ENCODE peak calls at places on chromosomes 11 and 22, in nine cellular contexts. U, L, T, J, Z, X, K, S and E are unnamed samples.

GRCh38 chr11:35623708-35624168 is 5.5 kb downstream of the FJX1 start:
- DNase-seq in U (peak), L (no peak), T (no peak), J (no peak), Z (no peak), X (no peak), K (peak), S (no peak), E (no peak)

GRCh38 chr22:46569055-46569847 is 31.8 kb upstream of the CELSR1 start:
- DNase-seq in U (no peak), L (no peak), T (no peak), J (no peak), Z (peak), X (no peak), K (no peak), S (no peak), E (no peak)

GRCh38 chr11:43359432-43359818 is 705 bp downstream of the TTC17 start:
- DNase-seq in U (peak), L (peak), T (no peak), J (no peak), Z (peak), X (peak), K (no peak), S (no peak), E (no peak)

GRCh38 chr22:26817926-26818325 is 160.5 kb downstream of the MIAT start:
- DNase-seq in U (no peak), L (no peak), T (no peak), J (no peak), Z (no peak), X (no peak), K (no peak), S (no peak), E (no peak)

GRCh38 chr11:124961972-124962609 is 8.1 kb downstream of the CCDC15 start:
- DNase-seq in U (peak), L (no peak), T (no peak), J (peak), Z (no peak), X (peak), K (peak), S (no peak), E (no peak)

GRCh38 chr11:10526974-10527918 is 13.7 kb downstream of the RNF141 start:
- DNase-seq in U (peak), L (no peak), T (no peak), J (no peak), Z (no peak), X (no peak), K (no peak), S (no peak), E (no peak)

GRCh38 chr11:116614306-116615210 is 158.2 kb downstream of the BUD13 start:
- DNase-seq in U (no peak), L (no peak), T (no peak), J (no peak), Z (no peak), X (no peak), K (no peak), S (no peak), E (no peak)

GRCh38 chr11:23364076-23364475 is 503.8 kb upstream of the CCDC179 start:
- DNase-seq in U (peak), L (no peak), T (no peak), J (no peak), Z (no peak), X (no peak), K (no peak), S (no peak), E (no peak)

GRCh38 chr22:39077513-39077840 is 402 bp downstream of the APOBEC3G start:
- DNase-seq in U (no peak), L (no peak), T (no peak), J (no peak), Z (no peak), X (no peak), K (no peak), S (no peak), E (no peak)

GRCh38 chr11:2902784-2903671 is 17.5 kb upstream of the CDKN1C start:
- DNase-seq in U (no peak), L (no peak), T (no peak), J (no peak), Z (no peak), X (no peak), K (no peak), S (no peak), E (no peak)

GRCh38 chr11:9758676-9759518 is 95.0 kb downstream of the SWAP70 start:
- DNase-seq in U (peak), L (peak), T (peak), J (peak), Z (peak), X (peak), K (no peak), S (peak), E (peak)

GRCh38 chr11:128790200-128790599 is 76.9 kb downstream of the KCNJ1 start:
- DNase-seq in U (no peak), L (peak), T (no peak), J (no peak), Z (no peak), X (no peak), K (no peak), S (peak), E (peak)

GRCh38 chr11:116145187-116145865 is 627.5 kb downstream of the BUD13 start:
- DNase-seq in U (no peak), L (no peak), T (no peak), J (no peak), Z (no peak), X (no peak), K (no peak), S (no peak), E (no peak)

GRCh38 chr11:43943931-43944751 is 1.7 kb downstream of the C11orf96 start:
- DNase-seq in U (no peak), L (no peak), T (no peak), J (no peak), Z (peak), X (no peak), K (no peak), S (no peak), E (no peak)

GRCh38 chr11:27317751-27318150 is 45.3 kb downstream of the CCDC34 start:
- DNase-seq in U (peak), L (no peak), T (no peak), J (no peak), Z (no peak), X (peak), K (no peak), S (no peak), E (no peak)

GRCh38 chr22:24095816-24096215 is 84.7 kb downstream of the CABIN1 start:
- DNase-seq in U (no peak), L (no peak), T (no peak), J (no peak), Z (no peak), X (no peak), K (no peak), S (no peak), E (no peak)

GRCh38 chr11:100776212-100776896 is 89.3 kb downstream of the ARHGAP42 start:
- DNase-seq in U (peak), L (no peak), T (no peak), J (no peak), Z (no peak), X (no peak), K (no peak), S (no peak), E (no peak)

GRCh38 chr11:131694526-131695424 is 324.4 kb downstream of the NTM start:
- DNase-seq in U (peak), L (peak), T (peak), J (peak), Z (peak), X (peak), K (no peak), S (peak), E (peak)

GRCh38 chr22:39622881-39623367 is 52.4 kb downstream of the CACNA1I start:
- DNase-seq in U (peak), L (peak), T (peak), J (peak), Z (peak), X (peak), K (no peak), S (no peak), E (no peak)

GRCh38 chr11:10993186-10993585 is 135.3 kb upstream of the ZBED5 start:
- DNase-seq in U (peak), L (no peak), T (no peak), J (no peak), Z (no peak), X (no peak), K (no peak), S (no peak), E (no peak)

GRCh38 chr22:47162865-47163264 is 400.4 kb downstream of the TBC1D22A start:
- DNase-seq in U (no peak), L (no peak), T (peak), J (no peak), Z (no peak), X (no peak), K (no peak), S (no peak), E (no peak)

GRCh38 chr11:74870485-74870884 is 78.4 kb downstream of the XRRA1 start:
- DNase-seq in U (peak), L (no peak), T (no peak), J (no peak), Z (no peak), X (peak), K (no peak), S (no peak), E (no peak)

GRCh38 chr11:131640320-131640719 is 269.9 kb downstream of the NTM start:
- DNase-seq in U (no peak), L (no peak), T (no peak), J (no peak), Z (no peak), X (no peak), K (no peak), S (no peak), E (no peak)

GRCh38 chr11:1749020-1749758 is 1.2 kb downstream of the IFITM10 start:
- DNase-seq in U (no peak), L (no peak), T (no peak), J (no peak), Z (no peak), X (no peak), K (no peak), S (no peak), E (no peak)

GRCh38 chr11:72287293-72287692 is 43.3 kb upstream of the PHOX2A start:
- DNase-seq in U (no peak), L (no peak), T (no peak), J (no peak), Z (no peak), X (no peak), K (no peak), S (no peak), E (no peak)

GRCh38 chr11:108960498-108960897 is 295.6 kb downstream of the DDX10 start:
- DNase-seq in U (peak), L (peak), T (no peak), J (no peak), Z (no peak), X (no peak), K (no peak), S (peak), E (no peak)

GRCh38 chr11:111639226-111639925 is 37.1 kb downstream of the SIK2 start:
- DNase-seq in U (no peak), L (no peak), T (no peak), J (no peak), Z (no peak), X (no peak), K (no peak), S (no peak), E (no peak)